ENCODE peak calls at places on chromosomes 2 and 18, in five cellular contexts. E is K562, R is HepG2, U is GM12878, G is H1. A is an unnamed sample.

GRCh38 chr2:2769481-2770431 is 438.7 kb upstream of the MYT1L start:
- DNase-seq in E (no peak), R (no peak), U (no peak), G (no peak), A (no peak)

GRCh38 chr2:157349949-157350510 is 24.4 kb upstream of the ERMN start:
- DNase-seq in E (no peak), R (no peak), U (no peak), G (no peak), A (no peak)

GRCh38 chr2:219783551-219783950 is 156.1 kb downstream of the SLC4A3 start:
- DNase-seq in E (no peak), R (no peak), U (no peak), G (no peak), A (no peak)

GRCh38 chr2:96868555-96869280 is 1.2 kb downstream of the SEMA4C start:
- DNase-seq in E (peak; percentile 88), R (peak; percentile 95), U (peak; percentile 33), G (peak; percentile 86), A (peak; percentile 74)

GRCh38 chr2:101912545-101912944 is 79.2 kb upstream of the IL1R2 start:
- DNase-seq in E (no peak), R (no peak), U (peak; percentile 41), G (no peak), A (no peak)

GRCh38 chr2:33488178-33488690 is 11.8 kb downstream of the RASGRP3 start:
- DNase-seq in E (no peak), R (no peak), U (no peak), G (no peak), A (no peak)

GRCh38 chr18:24514439-24514838 is 54.0 kb downstream of the HRH4 start:
- DNase-seq in E (peak; percentile 63), R (peak; percentile 30), U (no peak), G (no peak), A (no peak)

GRCh38 chr2:170605862-170606261 is 109.3 kb upstream of the SP5 start:
- DNase-seq in E (no peak), R (no peak), U (no peak), G (no peak), A (no peak)

GRCh38 chr18:75752864-75753263 is 325.4 kb upstream of the SMIM21 start:
- DNase-seq in E (no peak), R (no peak), U (no peak), G (no peak), A (peak; percentile 12)

GRCh38 chr2:66794115-66794514 is 359.2 kb downstream of the MEIS1 start:
- DNase-seq in E (no peak), R (no peak), U (no peak), G (no peak), A (no peak)

GRCh38 chr2:66790651-66791181 is 355.8 kb downstream of the MEIS1 start:
- DNase-seq in E (no peak), R (no peak), U (no peak), G (no peak), A (no peak)

GRCh38 chr2:66794571-66794970 is 359.6 kb downstream of the MEIS1 start:
- DNase-seq in E (no peak), R (no peak), U (no peak), G (no peak), A (no peak)

GRCh38 chr2:66789741-66790140 is 354.8 kb downstream of the MEIS1 start:
- DNase-seq in E (no peak), R (no peak), U (no peak), G (no peak), A (no peak)
- TF ChIP-seq ATF2 in E (no peak), R (no peak), U (no peak), G (no peak), A (no peak)

GRCh38 chr2:10619643-10620042 is 70.1 kb downstream of the NOL10 start:
- DNase-seq in E (no peak), R (no peak), U (no peak), G (no peak), A (no peak)

GRCh38 chr2:10613263-10613662 is 76.5 kb downstream of the NOL10 start:
- DNase-seq in E (no peak), R (no peak), U (no peak), G (no peak), A (no peak)

GRCh38 chr2:10617241-10617640 is 72.5 kb downstream of the NOL10 start:
- DNase-seq in E (no peak), R (no peak), U (no peak), G (no peak), A (no peak)

GRCh38 chr2:10610213-10610892 is 79.4 kb downstream of the NOL10 start:
- DNase-seq in E (no peak), R (no peak), U (no peak), G (no peak), A (no peak)

DNA sequence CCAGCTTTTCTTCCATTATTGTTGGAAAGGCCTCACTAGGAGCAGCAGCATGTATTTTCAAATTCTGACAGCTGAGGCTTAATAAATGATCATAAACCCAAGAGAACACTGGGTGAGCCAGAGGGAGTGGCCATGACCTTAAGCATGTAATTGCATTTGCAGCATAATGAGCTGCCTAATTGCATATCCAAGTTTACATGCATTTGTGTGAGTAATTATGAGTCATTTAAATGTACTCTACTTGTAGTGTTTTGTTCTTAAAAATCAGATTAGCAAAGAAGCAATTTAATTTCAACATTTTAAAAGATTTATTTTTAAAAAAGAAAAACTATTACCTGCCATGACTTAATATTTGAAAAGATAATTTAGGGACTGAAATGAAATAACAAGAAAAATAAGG is 74.8 kb downstream of the NOL10 start:
- DNase-seq in E (no peak), R (no peak), U (no peak), G (no peak), A (no peak)
- TF ChIP-seq ATF2 in E (no peak), R (no peak), U (no peak), G (no peak), A (no peak)

GRCh38 chr18:70313640-70314039 is 24.8 kb downstream of the SOCS6 start:
- DNase-seq in E (no peak), R (no peak), U (no peak), G (no peak), A (no peak)
- TF ChIP-seq ATF2 in E (no peak), R (no peak), U (no peak), G (no peak), A (no peak)

GRCh38 chr18:8699948-8700347 is 5.4 kb upstream of the MTCL1 start:
- DNase-seq in E (no peak), R (no peak), U (no peak), G (no peak), A (no peak)

GRCh38 chr18:8703781-8704301 is 1.5 kb upstream of the MTCL1 start:
- DNase-seq in E (no peak), R (peak; percentile 32), U (no peak), G (no peak), A (no peak)

GRCh38 chr18:8703181-8703638 is 2.1 kb upstream of the MTCL1 start:
- DNase-seq in E (no peak), R (no peak), U (no peak), G (no peak), A (peak; percentile 23)

GRCh38 chr18:8702668-8703067 is 2.7 kb upstream of the MTCL1 start:
- DNase-seq in E (no peak), R (no peak), U (no peak), G (no peak), A (no peak)

GRCh38 chr18:8701546-8702118 is 3.7 kb upstream of the MTCL1 start:
- DNase-seq in E (no peak), R (peak; percentile 59), U (no peak), G (no peak), A (no peak)
- TF ChIP-seq ATF2 in E (no peak), R (no peak), U (no peak), G (no peak), A (no peak)

GRCh38 chr2:117859532-117859911 is 45.0 kb downstream of the DDX18 start:
- DNase-seq in E (no peak), R (no peak), U (no peak), G (no peak), A (no peak)
- TF ChIP-seq ATF2 in E (no peak), R (no peak), U (no peak), G (no peak), A (no peak)

DNA sequence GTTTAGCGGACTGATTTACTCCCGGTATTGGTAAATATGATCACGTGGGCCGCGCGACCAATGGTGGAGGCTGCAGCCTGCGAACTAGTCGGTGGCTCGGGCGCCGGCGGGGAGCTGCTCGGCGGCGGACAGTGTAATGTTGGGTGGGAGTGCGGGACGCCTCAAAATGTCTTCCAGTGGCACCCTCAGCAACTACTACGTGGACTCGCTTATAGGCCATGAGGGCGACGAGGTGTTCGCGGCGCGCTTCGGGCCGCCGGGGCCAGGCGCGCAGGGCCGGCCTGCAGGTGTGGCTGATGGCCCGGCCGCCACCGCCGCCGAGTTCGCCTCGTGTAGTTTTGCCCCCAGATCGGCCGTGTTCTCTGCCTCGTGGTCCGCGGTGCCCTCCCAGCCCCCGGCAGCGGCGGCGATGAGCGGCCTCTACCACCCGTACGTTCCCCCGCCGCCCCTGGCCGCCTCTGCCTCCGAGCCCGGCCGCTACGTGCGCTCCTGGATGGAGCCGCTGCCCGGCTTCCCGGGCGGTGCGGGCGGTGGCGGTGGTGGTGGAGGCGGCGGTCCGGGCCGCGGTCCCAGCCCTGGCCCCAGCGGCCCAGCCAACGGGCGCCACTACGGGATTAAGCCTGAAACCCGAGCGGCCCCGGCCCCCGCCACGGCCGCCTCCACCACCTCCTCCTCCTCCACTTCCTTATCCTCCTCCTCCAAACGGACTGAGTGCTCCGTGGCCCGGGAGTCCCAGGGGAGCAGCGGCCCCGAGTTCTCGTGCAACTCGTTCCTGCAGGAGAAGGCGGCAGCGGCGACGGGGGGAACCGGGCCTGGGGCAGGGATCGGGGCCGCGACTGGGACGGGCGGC is at the start of gene HOXD9:
- DNase-seq in E (no peak), R (no peak), U (no peak), G (peak; percentile 75), A (peak; percentile 57)
- TF ChIP-seq ATF2 in E (no peak), R (no peak), U (no peak), G (no peak), A (no peak)